ENCODE peak calls at places on chromosomes 5 and 9, in eight cellular contexts. N is fibroblast of mammary gland; S is right atrium auricular region; W is GDM1; E is neural progenitor cell; Y is stimulated activated CD8-positive, alpha-beta memory T cell treated with anti-CD3 and anti-CD28 coated beads, Interleukin-15, amount 100 ng/mL, for 4 hours; C is HS-5; R is C1 segment of cervical spinal cord. H is an unnamed sample.

GRCh38 chr5:95641803-95642220 is 4.8 kb upstream of the RFESD start:
- DNase-seq in C (no peak), N (peak), Y (no peak), R (no peak), E (no peak), W (no peak), S (no peak), H (no peak)

GRCh38 chr5:115457985-115458384 is 86.6 kb downstream of the FEM1C start:
- DNase-seq in Y (no peak), S (no peak), N (peak), C (no peak), E (peak), R (no peak), W (no peak), H (no peak)

GRCh38 chr9:113648048-113648447 is 184.5 kb downstream of the RGS3 start:
- DNase-seq in W (no peak), E (no peak), N (no peak), Y (no peak), R (no peak), C (no peak), S (no peak), H (no peak)

GRCh38 chr5:175686826-175687225 is 29.0 kb downstream of the HRH2 start:
- DNase-seq in W (no peak), R (no peak), E (no peak), S (no peak), Y (no peak), C (no peak), N (no peak), H (no peak)

GRCh38 chr9:9912459-9912858 is 700.3 kb downstream of the PTPRD start:
- DNase-seq in W (peak), E (peak), R (no peak), S (no peak), Y (no peak), C (no peak), N (peak), H (no peak)

GRCh38 chr5:175129121-175129520 is 314.9 kb downstream of the DRD1 start:
- DNase-seq in S (no peak), W (no peak), R (no peak), N (no peak), E (no peak), C (no peak), Y (no peak), H (no peak)

GRCh38 chr5:1936413-1936812 is 53.7 kb upstream of the IRX4 start:
- DNase-seq in Y (no peak), W (no peak), N (no peak), E (no peak), C (no peak), R (no peak), S (no peak), H (no peak)

GRCh38 chr9:68896495-68896894 is 117.4 kb downstream of the PRKACG start:
- DNase-seq in S (no peak), N (no peak), C (no peak), R (no peak), W (no peak), E (no peak), Y (no peak), H (no peak)

GRCh38 chr5:33282696-33283095 is 158.1 kb upstream of the TARS1 start:
- DNase-seq in Y (no peak), R (no peak), W (no peak), S (no peak), N (no peak), E (no peak), C (no peak), H (no peak)

GRCh38 chr9:76135902-76136301 is 245.4 kb downstream of the PCSK5 start:
- DNase-seq in Y (no peak), C (no peak), W (no peak), R (no peak), S (no peak), N (peak), E (no peak), H (no peak)

GRCh38 chr9:101711330-101711941 is 27.0 kb downstream of the GRIN3A start:
- DNase-seq in R (no peak), S (no peak), W (no peak), Y (no peak), E (peak), C (no peak), N (peak), H (peak)

GRCh38 chr5:17992296-17992695 is 358.0 kb downstream of the TAF11L14 start:
- DNase-seq in Y (no peak), E (no peak), W (no peak), N (no peak), S (no peak), R (no peak), C (no peak), H (no peak)

GRCh38 chr9:108784128-108784490 is 71.7 kb downstream of the ACTL7B start:
- DNase-seq in E (no peak), C (no peak), Y (no peak), S (no peak), W (no peak), R (no peak), N (no peak), H (no peak)

GRCh38 chr9:135401218-135401617 is 78.4 kb upstream of the PPP1R26 start:
- DNase-seq in W (no peak), R (no peak), Y (no peak), E (no peak), C (no peak), N (no peak), S (no peak), H (no peak)

GRCh38 chr5:145681686-145682085 is 153.5 kb downstream of the PRELID2 start:
- DNase-seq in W (peak), S (peak), Y (no peak), E (peak), C (peak), N (peak), R (no peak), H (peak)

GRCh38 chr5:148384389-148384756 is 615 bp downstream of the FBXO38 start:
- DNase-seq in Y (no peak), S (no peak), R (no peak), C (no peak), E (no peak), N (no peak), W (no peak), H (no peak)

GRCh38 chr5:170597876-170598275 is 94.1 kb downstream of the KCNIP1 start:
- DNase-seq in W (no peak), Y (no peak), N (peak), R (peak), C (no peak), S (no peak), E (no peak), H (no peak)

GRCh38 chr5:2172471-2172870 is 289.7 kb upstream of the IRX4 start:
- DNase-seq in N (no peak), R (no peak), C (no peak), E (no peak), W (no peak), Y (no peak), S (no peak), H (no peak)

GRCh38 chr5:95895223-95895622 is 66.4 kb downstream of the ELL2 start:
- DNase-seq in C (no peak), S (no peak), E (peak), W (no peak), Y (no peak), R (no peak), N (no peak), H (no peak)

GRCh38 chr5:157867736-157868135 is 8.8 kb upstream of the CLINT1 start:
- DNase-seq in C (no peak), W (no peak), E (no peak), R (no peak), N (no peak), S (no peak), Y (no peak), H (no peak)

GRCh38 chr9:110214553-110214952 is 6.6 kb upstream of the C9orf152 start:
- DNase-seq in N (no peak), R (no peak), E (no peak), C (no peak), Y (no peak), W (no peak), S (no peak), H (no peak)

GRCh38 chr9:137298401-137298982 is 3.6 kb downstream of the NRARP start:
- DNase-seq in S (peak), Y (no peak), W (no peak), R (no peak), E (peak), C (no peak), N (no peak), H (no peak)

GRCh38 chr5:1239514-1240251 is 14.5 kb downstream of the SLC6A18 start:
- DNase-seq in C (no peak), S (no peak), E (no peak), Y (no peak), W (no peak), N (no peak), R (no peak), H (no peak)

GRCh38 chr9:127637322-127637847 is 25.3 kb downstream of the STXBP1 start:
- DNase-seq in C (peak), Y (no peak), R (no peak), S (no peak), E (no peak), W (no peak), N (peak), H (no peak)

GRCh38 chr5:81922790-81923398 is 48.9 kb upstream of the ATG10 start:
- DNase-seq in S (no peak), R (no peak), Y (no peak), N (no peak), C (no peak), E (no peak), W (no peak), H (no peak)

GRCh38 chr9:21029661-21030060 is 1.8 kb downstream of the HACD4 start:
- DNase-seq in E (no peak), N (no peak), C (no peak), R (no peak), S (no peak), Y (no peak), W (no peak), H (no peak)

GRCh38 chr9:71918419-71918818 is 7.0 kb downstream of the C9orf85 start:
- DNase-seq in Y (no peak), S (no peak), R (no peak), N (no peak), C (no peak), E (no peak), W (no peak), H (no peak)

GRCh38 chr9:22216730-22217160 is 207.6 kb upstream of the CDKN2B start:
- DNase-seq in R (no peak), C (no peak), S (no peak), Y (no peak), E (no peak), N (peak), W (no peak), H (no peak)

GRCh38 chr9:70049672-70050271 is 6.1 kb downstream of the MAMDC2 start:
- DNase-seq in N (peak), Y (no peak), W (no peak), S (peak), C (no peak), R (no peak), E (no peak), H (no peak)

GRCh38 chr9:83622433-83622813 is 520 bp upstream of the IDNK start:
- DNase-seq in Y (no peak), E (no peak), N (no peak), C (no peak), S (no peak), R (no peak), W (no peak), H (no peak)

GRCh38 chr9:135343733-135344522 is 135.7 kb upstream of the PPP1R26 start:
- DNase-seq in N (peak), Y (no peak), C (no peak), E (peak), R (peak), W (no peak), S (no peak), H (peak)

GRCh38 chr5:177509361-177509951 is at the start of gene DOK3:
- DNase-seq in E (no peak), Y (no peak), R (no peak), C (no peak), S (no peak), N (no peak), W (no peak), H (no peak)

GRCh38 chr9:89533396-89534187 is 35.7 kb upstream of the SEMA4D start:
- DNase-seq in N (no peak), Y (no peak), C (no peak), E (no peak), S (no peak), R (no peak), W (no peak), H (no peak)

GRCh38 chr9:16341176-16341575 is 529.3 kb downstream of the BNC2 start:
- DNase-seq in C (peak), W (no peak), Y (no peak), N (peak), E (no peak), R (no peak), S (no peak), H (no peak)

GRCh38 chr5:135445306-135445940 is 1.7 kb downstream of the DCANP1 start:
- DNase-seq in Y (no peak), S (peak), R (no peak), C (no peak), E (no peak), W (peak), N (no peak), H (no peak)

GRCh38 chr9:33202552-33203300 is 35.6 kb upstream of the B4GALT1 start:
- DNase-seq in E (no peak), C (no peak), N (peak), W (no peak), S (peak), Y (peak), R (peak), H (no peak)